ENCODE peak calls at places on chromosomes 2 and 18, in nine cellular contexts. S, T, Q, Z, N, C, E, F and M are unnamed samples.

GRCh38 chr2:160583162-160583522 is 89.5 kb upstream of the RBMS1 start:
- DNase-seq in N (no peak), F (no peak), T (no peak), S (no peak), Q (no peak), E (peak), C (no peak), Z (no peak), M (no peak)

GRCh38 chr18:63132819-63133200 is 186.8 kb downstream of the BCL2 start:
- DNase-seq in N (no peak), E (no peak), F (no peak), Q (no peak), T (no peak), C (no peak), S (no peak), Z (no peak), M (no peak)

GRCh38 chr2:73987109-73987947 is 2.6 kb downstream of the TET3 start:
- DNase-seq in Z (no peak), F (no peak), Q (peak), E (peak), S (no peak), T (peak), C (peak), N (no peak), M (no peak)

GRCh38 chr2:220669324-220669723 is 902.8 kb downstream of the EPHA4 start:
- DNase-seq in Z (no peak), S (no peak), T (no peak), F (no peak), N (no peak), Q (no peak), E (no peak), C (no peak), M (no peak)

GRCh38 chr18:72847134-72847533 is 20.7 kb downstream of the NETO1 start:
- DNase-seq in C (no peak), F (no peak), Z (no peak), E (peak), Q (no peak), T (peak), S (no peak), N (no peak), M (no peak)

GRCh38 chr2:225064362-225064761 is 22.1 kb upstream of the DOCK10 start:
- DNase-seq in T (no peak), E (no peak), N (no peak), S (no peak), F (no peak), Q (no peak), Z (no peak), C (no peak), M (no peak)

GRCh38 chr2:32991091-32991845 is 44.5 kb downstream of the LTBP1 start:
- DNase-seq in C (no peak), Z (no peak), T (no peak), Q (no peak), N (no peak), S (no peak), E (no peak), F (no peak), M (no peak)

GRCh38 chr2:12057436-12058166 is 311.2 kb downstream of the LPIN1 start:
- DNase-seq in Q (peak), T (no peak), E (peak), C (peak), F (peak), S (no peak), N (no peak), Z (peak), M (peak)

GRCh38 chr2:88692187-88692586 is 714 bp downstream of the RPIA start:
- DNase-seq in F (peak), N (no peak), T (peak), E (peak), S (peak), Q (peak), Z (peak), C (peak), M (peak)